ENCODE peak calls at places on chromosome 3, in nine cellular contexts. U, X, V, M, Z, L, J, S and F are unnamed samples.

GRCh38 chr3:115099115-115099884 is 47.8 kb downstream of the ZBTB20 start:
- DNase-seq in L (no peak), Z (peak; percentile 32), S (no peak), V (no peak), M (no peak), X (no peak), J (no peak), U (no peak), F (peak; percentile 17)

GRCh38 chr3:63349583-63350177 is 71.6 kb downstream of the SYNPR start:
- DNase-seq in V (peak; percentile 48), L (peak; percentile 64), J (peak; percentile 51), U (peak; percentile 35), Z (peak; percentile 70), S (no peak), X (peak; percentile 71), M (no peak), F (peak; percentile 72)

GRCh38 chr3:186035277-186035676 is 73.6 kb downstream of the ETV5 start:
- DNase-seq in J (no peak), V (no peak), S (no peak), Z (no peak), X (no peak), U (no peak), L (no peak), M (no peak), F (no peak)

GRCh38 chr3:98713984-98714383 is 49.2 kb upstream of the ST3GAL6 start:
- DNase-seq in Z (no peak), V (no peak), U (no peak), M (no peak), L (no peak), J (no peak), S (no peak), X (no peak), F (no peak)

GRCh38 chr3:194577985-194578905 is 55.0 kb downstream of the TMEM44 start:
- DNase-seq in U (peak; percentile 53), Z (no peak), J (peak; percentile 56), S (no peak), V (no peak), M (no peak), X (no peak), L (no peak), F (peak; percentile 93)

GRCh38 chr3:100399341-100400071 is 1.4 kb downstream of the TOMM70 start:
- DNase-seq in V (no peak), J (peak; percentile 18), Z (no peak), X (no peak), M (no peak), S (no peak), U (no peak), L (peak; percentile 3), F (no peak)

GRCh38 chr3:179321585-179322322 is 1.1 kb upstream of the ZNF639 start:
- DNase-seq in X (peak; percentile 68), V (no peak), U (no peak), L (peak; percentile 41), Z (peak; percentile 58), J (no peak), S (no peak), M (no peak), F (peak; percentile 59)

GRCh38 chr3:46878796-46879436 is 1.4 kb downstream of the PTH1R start:
- DNase-seq in L (peak; percentile 48), V (no peak), S (no peak), Z (no peak), J (no peak), X (peak; percentile 78), U (no peak), M (no peak), F (no peak)

GRCh38 chr3:83934208-83935150 is 1024.3 kb upstream of the CADM2 start:
- DNase-seq in L (peak; percentile 26), M (no peak), V (no peak), X (no peak), Z (no peak), S (no peak), J (no peak), U (no peak), F (peak; percentile 59)

GRCh38 chr3:128380295-128380694 is 86.4 kb downstream of the DNAJB8 start:
- DNase-seq in J (no peak), X (no peak), V (no peak), S (no peak), L (no peak), Z (no peak), M (no peak), U (no peak), F (no peak)

GRCh38 chr3:82390868-82391267 is 629.4 kb upstream of the GBE1 start:
- DNase-seq in M (no peak), X (no peak), Z (no peak), L (peak; percentile 22), U (no peak), J (no peak), V (no peak), S (no peak), F (no peak)

GRCh38 chr3:58419782-58420512 is 13.7 kb downstream of the PDHB start:
- DNase-seq in Z (peak; percentile 51), S (no peak), J (no peak), L (peak; percentile 75), M (no peak), V (no peak), U (no peak), X (no peak), F (peak; percentile 18)
- TF ChIP-seq CTCF in Z (no peak), S (no peak), J (no peak), L (peak; percentile 4), M (no peak), V (no peak), U (no peak), X (no peak), F (no peak)

GRCh38 chr3:169144271-169144670 is 519.2 kb downstream of the MECOM start:
- DNase-seq in Z (no peak), M (no peak), U (no peak), L (no peak), J (no peak), V (no peak), S (no peak), X (no peak), F (no peak)
- H3K4me3 ChIP-seq in Z (no peak overlapping the region), M (peak overlapping the region; percentile 33), U (peak overlapping the region; percentile 72), L (no peak overlapping the region), J (no peak overlapping the region), V (peak overlapping the region; percentile 57), S (peak overlapping the region; percentile 63), X (no peak overlapping the region), F (peak overlapping the region; percentile 1)

GRCh38 chr3:131053021-131053420 is 26.3 kb downstream of the NEK11 start:
- DNase-seq in S (no peak), J (no peak), X (no peak), L (peak; percentile 6), Z (no peak), U (no peak), M (no peak), V (no peak), F (peak; percentile 52)
- TF ChIP-seq CTCF in S (no peak), J (peak; percentile 53), X (peak; percentile 16), L (peak; percentile 17), Z (peak; percentile 8), U (no peak), M (no peak), V (no peak), F (peak; percentile 51)

GRCh38 chr3:19148768-19149091 is 420 bp downstream of the KCNH8 start:
- DNase-seq in X (peak; percentile 45), M (no peak), Z (no peak), S (no peak), L (no peak), U (no peak), V (no peak), J (no peak), F (no peak)
- H3K4me3 ChIP-seq in X (peak overlapping the region; percentile 92), M (peak overlapping the region; percentile 65), Z (peak overlapping the region; percentile 65), S (peak overlapping the region; percentile 60), L (no peak overlapping the region), U (no peak overlapping the region), V (peak overlapping the region; percentile 69), J (peak overlapping the region; percentile 6), F (no peak overlapping the region)

GRCh38 chr3:13507791-13508339 is 27.8 kb downstream of the HDAC11 start:
- DNase-seq in Z (peak; percentile 51), S (no peak), L (no peak), J (no peak), U (no peak), M (peak; percentile 54), V (peak; percentile 45), X (no peak), F (peak; percentile 39)
- TF ChIP-seq CTCF in Z (no peak), S (no peak), L (no peak), J (no peak), U (no peak), M (no peak), V (no peak), X (no peak), F (no peak)

GRCh38 chr3:86986666-86987420 is 4.1 kb downstream of the VGLL3 start:
- DNase-seq in Z (no peak), L (no peak), U (no peak), S (no peak), M (no peak), V (no peak), J (no peak), X (no peak), F (peak; percentile 67)

GRCh38 chr3:86984271-86984670 is 6.7 kb downstream of the VGLL3 start:
- DNase-seq in U (no peak), V (no peak), S (no peak), M (no peak), J (no peak), L (no peak), X (no peak), Z (no peak), F (no peak)

GRCh38 chr3:86982883-86983282 is 8.1 kb downstream of the VGLL3 start:
- DNase-seq in M (no peak), J (no peak), Z (no peak), S (no peak), V (no peak), X (no peak), L (no peak), U (no peak), F (peak; percentile 53)

GRCh38 chr3:86987421-86987715 is 3.6 kb downstream of the VGLL3 start:
- DNase-seq in J (no peak), L (no peak), Z (no peak), S (no peak), U (no peak), M (no peak), V (no peak), X (no peak), F (no peak)

DNA sequence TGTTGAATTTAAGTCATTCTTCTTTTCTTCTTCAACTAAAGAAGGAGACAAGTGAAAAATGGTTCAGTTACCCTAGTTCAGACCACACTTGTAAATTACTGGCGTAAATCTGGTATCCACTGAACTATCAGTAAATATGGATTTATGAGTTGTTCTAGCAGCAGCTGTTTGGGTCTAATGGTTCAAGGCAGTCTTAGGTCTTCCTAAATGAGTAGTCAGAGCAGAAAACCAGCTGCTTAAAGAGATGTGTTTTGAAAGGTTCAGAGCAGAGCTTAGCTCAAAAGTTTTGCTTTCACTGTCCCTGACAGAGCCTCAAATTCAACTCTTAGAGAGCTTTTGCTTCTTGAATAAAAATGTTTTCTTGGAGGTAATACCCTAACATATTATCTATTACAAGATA is 5.5 kb downstream of the VGLL3 start:
- DNase-seq in X (no peak), S (no peak), L (no peak), U (no peak), J (no peak), V (no peak), Z (no peak), M (no peak), F (peak; percentile 21)
- H3K4me3 ChIP-seq in X (no peak overlapping the region), S (no peak overlapping the region), L (no peak overlapping the region), U (no peak overlapping the region), J (no peak overlapping the region), V (peak overlapping the region; percentile 59), Z (no peak overlapping the region), M (no peak overlapping the region), F (no peak overlapping the region)

GRCh38 chr3:190696777-190697501 is 165.6 kb downstream of the GMNC start:
- DNase-seq in Z (no peak), J (peak; percentile 16), U (peak; percentile 7), M (no peak), S (no peak), V (no peak), X (no peak), L (peak; percentile 51), F (peak; percentile 51)
- TF ChIP-seq CTCF in Z (peak; percentile 52), J (peak; percentile 60), U (peak; percentile 27), M (peak; percentile 5), S (peak; percentile 40), V (peak; percentile 56), X (peak; percentile 79), L (peak; percentile 38), F (peak; percentile 48)